ENCODE peak calls at places on chromosomes 2 and 18, in six cellular contexts. One of them, this sample, is unnamed.

GRCh38 chr2:171460537-171460936 is 26.5 kb downstream of the DCAF17 start:
- DNase-seq in psoas muscle: no peak
- DNase-seq in NCI-H1417: no peak
- DNase-seq in CD4-positive, alpha-beta T cell: no peak
- DNase-seq in B cell: no peak
- DNase-seq in nucleus accumbens: no peak
- DNase-seq in this sample: no peak

GRCh38 chr18:74669136-74669798 is 71.6 kb downstream of the ZNF407 start:
- DNase-seq in psoas muscle: no peak
- DNase-seq in NCI-H1417: no peak
- DNase-seq in CD4-positive, alpha-beta T cell: no peak
- DNase-seq in B cell: no peak
- DNase-seq in nucleus accumbens: no peak
- DNase-seq in this sample: no peak

GRCh38 chr2:203327918-203328734 is at the start of gene ABI2:
- DNase-seq in psoas muscle: peak; percentile 91
- DNase-seq in NCI-H1417: peak; percentile 96
- DNase-seq in CD4-positive, alpha-beta T cell: peak; percentile 15
- DNase-seq in B cell: peak; percentile 53
- DNase-seq in nucleus accumbens: peak; percentile 52
- DNase-seq in this sample: peak; percentile 40

GRCh38 chr2:70887550-70888229 is 48.0 kb upstream of the ATP6V1B1 start:
- DNase-seq in psoas muscle: peak; percentile 65
- DNase-seq in NCI-H1417: peak; percentile 96
- DNase-seq in CD4-positive, alpha-beta T cell: no peak
- DNase-seq in B cell: no peak
- DNase-seq in nucleus accumbens: no peak
- DNase-seq in this sample: no peak

GRCh38 chr18:54961016-54961423 is 1.8 kb upstream of the CCDC68 start:
- DNase-seq in psoas muscle: no peak
- DNase-seq in NCI-H1417: no peak
- DNase-seq in CD4-positive, alpha-beta T cell: no peak
- DNase-seq in B cell: no peak
- DNase-seq in nucleus accumbens: no peak
- DNase-seq in this sample: no peak

GRCh38 chr2:200713003-200713703 is 98.6 kb upstream of the BZW1 start:
- DNase-seq in psoas muscle: peak; percentile 90
- DNase-seq in NCI-H1417: peak; percentile 92
- DNase-seq in CD4-positive, alpha-beta T cell: peak; percentile 84
- DNase-seq in B cell: peak; percentile 91
- DNase-seq in nucleus accumbens: peak; percentile 67
- DNase-seq in this sample: peak; percentile 72

GRCh38 chr2:17879137-17879912 is 858 bp downstream of the KCNS3 start:
- DNase-seq in psoas muscle: peak; percentile 89
- DNase-seq in NCI-H1417: peak; percentile 52
- DNase-seq in CD4-positive, alpha-beta T cell: no peak
- DNase-seq in B cell: peak; percentile 30
- DNase-seq in nucleus accumbens: no peak
- DNase-seq in this sample: no peak

GRCh38 chr2:193231634-193232033 is 1036.9 kb upstream of the TMEFF2 start:
- DNase-seq in psoas muscle: no peak
- DNase-seq in NCI-H1417: no peak
- DNase-seq in CD4-positive, alpha-beta T cell: no peak
- DNase-seq in B cell: no peak
- DNase-seq in nucleus accumbens: no peak
- DNase-seq in this sample: no peak

GRCh38 chr2:222878877-222879601 is 18.2 kb downstream of the ACSL3 start:
- DNase-seq in psoas muscle: no peak
- DNase-seq in NCI-H1417: no peak
- DNase-seq in CD4-positive, alpha-beta T cell: no peak
- DNase-seq in B cell: no peak
- DNase-seq in nucleus accumbens: no peak
- DNase-seq in this sample: no peak

GRCh38 chr2:200814917-200815316 is 3.2 kb downstream of the BZW1 start:
- DNase-seq in psoas muscle: no peak
- DNase-seq in NCI-H1417: no peak
- DNase-seq in CD4-positive, alpha-beta T cell: no peak
- DNase-seq in B cell: no peak
- DNase-seq in nucleus accumbens: no peak
- DNase-seq in this sample: no peak

GRCh38 chr2:188473306-188473705 is 181.6 kb downstream of the GULP1 start:
- DNase-seq in psoas muscle: no peak
- DNase-seq in NCI-H1417: no peak
- DNase-seq in CD4-positive, alpha-beta T cell: no peak
- DNase-seq in B cell: no peak
- DNase-seq in nucleus accumbens: no peak
- DNase-seq in this sample: no peak

GRCh38 chr18:54351186-54351585 is 6.5 kb downstream of the STARD6 start:
- DNase-seq in psoas muscle: no peak
- DNase-seq in NCI-H1417: no peak
- DNase-seq in CD4-positive, alpha-beta T cell: no peak
- DNase-seq in B cell: no peak
- DNase-seq in nucleus accumbens: no peak
- DNase-seq in this sample: no peak

GRCh38 chr18:50424877-50425690 is 50.2 kb downstream of the SKA1 start:
- DNase-seq in psoas muscle: no peak
- DNase-seq in NCI-H1417: peak; percentile 18
- DNase-seq in CD4-positive, alpha-beta T cell: no peak
- DNase-seq in B cell: no peak
- DNase-seq in nucleus accumbens: no peak
- DNase-seq in this sample: no peak

GRCh38 chr18:58891753-58892152 is 27.1 kb downstream of the ZNF532 start:
- DNase-seq in psoas muscle: no peak
- DNase-seq in NCI-H1417: no peak
- DNase-seq in CD4-positive, alpha-beta T cell: no peak
- DNase-seq in B cell: no peak
- DNase-seq in nucleus accumbens: no peak
- DNase-seq in this sample: no peak

GRCh38 chr2:23294238-23294637 is 90.7 kb upstream of the KLHL29 start:
- DNase-seq in psoas muscle: no peak
- DNase-seq in NCI-H1417: no peak
- DNase-seq in CD4-positive, alpha-beta T cell: no peak
- DNase-seq in B cell: no peak
- DNase-seq in nucleus accumbens: no peak
- DNase-seq in this sample: no peak

This sample was measured in T-cell.